ENCODE peak calls at places on chromosome 22, in five cellular contexts. S, G, E, B and C are unnamed samples.

GRCh38 chr22:45964372-45964771 is 12.6 kb downstream of the WNT7B start:
- DNase-seq in S (no peak), G (no peak), E (no peak), B (no peak), C (no peak)

GRCh38 chr22:35643991-35644390 is 4.3 kb upstream of the APOL6 start:
- DNase-seq in S (no peak), G (no peak), E (no peak), B (peak), C (peak)

GRCh38 chr22:19988965-19989724 is 27.5 kb downstream of the ARVCF start:
- DNase-seq in S (peak), G (no peak), E (no peak), B (no peak), C (no peak)

GRCh38 chr22:27637604-27638003 is 164.0 kb downstream of the MN1 start:
- DNase-seq in S (no peak), G (no peak), E (no peak), B (peak), C (peak)

GRCh38 chr22:17314472-17314871 is 54.8 kb upstream of the CECR2 start:
- DNase-seq in S (no peak), G (no peak), E (no peak), B (no peak), C (no peak)

GRCh38 chr22:48894064-48894671 is 933.5 kb downstream of the BRD1 start:
- DNase-seq in S (no peak), G (no peak), E (no peak), B (no peak), C (no peak)

GRCh38 chr22:36221799-36222751 is 17.3 kb downstream of the APOL2 start:
- DNase-seq in S (peak), G (peak), E (no peak), B (peak), C (peak)

GRCh38 chr22:50446708-50447575 is 27.9 kb downstream of the SBF1 start:
- DNase-seq in S (peak), G (no peak), E (no peak), B (no peak), C (no peak)

GRCh38 chr22:18096823-18097222 is 13.8 kb upstream of the TUBA8 start:
- DNase-seq in S (no peak), G (no peak), E (no peak), B (no peak), C (no peak)

GRCh38 chr22:33438273-33438672 is 380.1 kb upstream of the SYN3 start:
- DNase-seq in S (no peak), G (no peak), E (no peak), B (peak), C (peak)

GRCh38 chr22:49503896-49504521 is 323.7 kb downstream of the BRD1 start:
- DNase-seq in S (no peak), G (peak), E (peak), B (no peak), C (no peak)

GRCh38 chr22:36541831-36542391 is 12.9 kb upstream of the EIF3D start:
- DNase-seq in S (no peak), G (no peak), E (no peak), B (peak), C (peak)

GRCh38 chr22:30507670-30508069 is 2.2 kb upstream of the SEC14L4 start:
- DNase-seq in S (no peak), G (no peak), E (no peak), B (no peak), C (no peak)

GRCh38 chr22:36881504-36882245 is 20.9 kb downstream of the NCF4 start:
- DNase-seq in S (no peak), G (no peak), E (no peak), B (no peak), C (no peak)

GRCh38 chr22:28942801-28943500 is 59.6 kb downstream of the ZNRF3 start:
- DNase-seq in S (no peak), G (no peak), E (no peak), B (no peak), C (no peak)

GRCh38 chr22:23178512-23179254 is 1.6 kb upstream of the BCR start:
- DNase-seq in S (peak), G (peak), E (no peak), B (peak), C (peak)

GRCh38 chr22:19448076-19448607 is 631 bp upstream of the C22orf39 start:
- DNase-seq in S (no peak), G (peak), E (no peak), B (peak), C (peak)

GRCh38 chr22:26586556-26587325 is 3.2 kb downstream of the TPST2 start:
- DNase-seq in S (peak), G (no peak), E (no peak), B (no peak), C (no peak)

GRCh38 chr22:23777776-23778575 is 5.3 kb downstream of the MMP11 start:
- DNase-seq in S (no peak), G (no peak), E (no peak), B (no peak), C (no peak)

GRCh38 chr22:32348031-32348611 is 9.5 kb upstream of the RFPL3 start:
- DNase-seq in S (no peak), G (no peak), E (no peak), B (no peak), C (no peak)

GRCh38 chr22:19929586-19930302 is 11.8 kb upstream of the COMT start:
- DNase-seq in S (no peak), G (no peak), E (no peak), B (no peak), C (no peak)

GRCh38 chr22:35212020-35212419 is 45.3 kb upstream of the HMGXB4 start:
- DNase-seq in S (no peak), G (no peak), E (no peak), B (peak), C (peak)

GRCh38 chr22:41048791-41049717 is 43.3 kb upstream of the EP300 start:
- DNase-seq in S (no peak), G (no peak), E (no peak), B (no peak), C (peak)

GRCh38 chr22:23237201-23237798 is 57.0 kb downstream of the BCR start:
- DNase-seq in S (no peak), G (no peak), E (no peak), B (no peak), C (no peak)

GRCh38 chr22:27149886-27150529 is 492.6 kb downstream of the MIAT start:
- DNase-seq in S (no peak), G (no peak), E (no peak), B (no peak), C (no peak)

GRCh38 chr22:25085930-25086901 is 113.4 kb upstream of the CRYBB3 start:
- DNase-seq in S (no peak), G (peak), E (peak), B (no peak), C (no peak)

GRCh38 chr22:35918466-35918865 is 110.2 kb downstream of the RBFOX2 start:
- DNase-seq in S (no peak), G (no peak), E (no peak), B (no peak), C (no peak)

GRCh38 chr22:39943366-39943765 is 16.8 kb upstream of the TMA7B start:
- DNase-seq in S (peak), G (no peak), E (no peak), B (no peak), C (no peak)
- TF ChIP-seq CTCF in S (no peak), G (no peak), E (peak), B (no peak), C (no peak)

GRCh38 chr22:47842119-47842518 is 1079.7 kb downstream of the TBC1D22A start:
- DNase-seq in S (no peak), G (no peak), E (peak), B (no peak), C (no peak)
- TF ChIP-seq CTCF in S (no peak), G (peak), E (peak), B (no peak), C (no peak)

GRCh38 chr22:11598492-11599440 is 3929.2 kb upstream of the OR11H1 start:
- DNase-seq in S (no peak), G (no peak), E (no peak), B (no peak), C (no peak)
- TF ChIP-seq CTCF in S (no peak), G (no peak), E (no peak), B (no peak), C (no peak)

GRCh38 chr22:44361391-44362126 is 48.8 kb upstream of the SHISAL1 start:
- DNase-seq in S (no peak), G (no peak), E (no peak), B (peak), C (no peak)

GRCh38 chr22:44362249-44363040 is 49.7 kb upstream of the SHISAL1 start:
- DNase-seq in S (no peak), G (no peak), E (no peak), B (no peak), C (peak)

GRCh38 chr22:44360306-44360685 is 47.5 kb upstream of the SHISAL1 start:
- DNase-seq in S (no peak), G (no peak), E (no peak), B (no peak), C (no peak)

GRCh38 chr22:44359496-44360110 is 46.9 kb upstream of the SHISAL1 start:
- DNase-seq in S (no peak), G (no peak), E (no peak), B (no peak), C (no peak)

GRCh38 chr22:44360686-44361381 is 48.1 kb upstream of the SHISAL1 start:
- DNase-seq in S (no peak), G (no peak), E (no peak), B (peak), C (peak)
- TF ChIP-seq CTCF in S (no peak), G (no peak), E (no peak), B (peak), C (no peak)

GRCh38 chr22:22109693-22110466 is 127.3 kb upstream of the TOP3B start:
- DNase-seq in S (no peak), G (no peak), E (no peak), B (peak), C (no peak)
- TF ChIP-seq CTCF in S (no peak), G (no peak), E (peak), B (peak), C (no peak)

DNA sequence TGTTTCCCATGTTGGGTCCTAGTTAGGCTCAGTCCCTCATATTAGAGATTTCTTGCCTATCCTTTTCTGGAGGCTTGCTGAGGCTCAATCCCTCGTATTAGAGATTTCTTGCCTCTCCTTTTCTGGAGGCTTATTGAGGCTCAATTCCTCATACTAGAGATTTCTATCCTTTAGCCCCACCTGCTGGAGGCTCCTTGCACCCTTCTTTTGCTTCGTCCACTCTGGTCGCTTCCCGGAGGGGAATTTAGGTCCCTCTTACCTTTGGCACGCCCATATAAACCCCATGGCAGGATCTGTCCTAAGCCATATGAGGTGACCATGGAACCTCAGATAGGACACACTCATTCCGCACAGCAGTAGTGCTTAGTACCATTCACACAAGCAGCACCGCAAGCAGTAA is 15.9 kb downstream of the CYP2D6 start:
- DNase-seq in S (no peak), G (no peak), E (no peak), B (no peak), C (peak)
- TF ChIP-seq CTCF in S (no peak), G (no peak), E (peak), B (no peak), C (peak)

GRCh38 chr22:38305481-38306448 is 11.5 kb downstream of the CSNK1E start:
- DNase-seq in S (peak), G (peak), E (peak), B (peak), C (peak)
- TF ChIP-seq CTCF in S (no peak), G (peak), E (peak), B (peak), C (no peak)

GRCh38 chr22:22125028-22125578 is 119.5 kb upstream of the VPREB1 start:
- DNase-seq in S (no peak), G (no peak), E (no peak), B (no peak), C (no peak)

GRCh38 chr22:22123118-22123959 is 121.2 kb upstream of the VPREB1 start:
- DNase-seq in S (no peak), G (no peak), E (no peak), B (no peak), C (no peak)

GRCh38 chr22:22122348-22123117 is 122.1 kb upstream of the VPREB1 start:
- DNase-seq in S (no peak), G (no peak), E (no peak), B (no peak), C (no peak)

GRCh38 chr22:22124374-22124773 is 120.2 kb upstream of the VPREB1 start:
- DNase-seq in S (no peak), G (no peak), E (no peak), B (no peak), C (no peak)

DNA sequence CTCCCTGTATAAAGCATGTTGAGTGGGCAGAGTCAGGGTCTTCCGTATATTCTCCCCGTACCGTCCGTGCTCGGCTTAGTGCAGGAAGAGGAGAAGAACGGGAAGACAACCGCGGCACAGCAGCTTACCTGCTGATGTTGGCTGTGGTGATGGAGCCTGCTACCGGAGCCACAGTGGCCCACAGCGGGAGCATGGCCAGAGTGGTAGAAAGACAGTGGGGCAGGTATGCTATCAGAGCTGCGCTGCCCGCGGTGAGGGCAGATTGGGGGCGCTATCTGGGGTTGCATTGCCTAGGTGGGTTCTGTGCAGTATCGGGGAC is 120.7 kb upstream of the VPREB1 start:
- DNase-seq in S (no peak), G (no peak), E (no peak), B (no peak), C (no peak)
- TF ChIP-seq CTCF in S (no peak), G (no peak), E (no peak), B (no peak), C (no peak)